ENCODE peak calls at places on chromosomes 6 and 20, in nine cellular contexts. One of them, this sample, is unnamed.

GRCh38 chr6:165804331-165805066 is 141.5 kb upstream of the PDE10A start:
- DNase-seq in CD8-positive, alpha-beta memory T cell: no peak
- DNase-seq in CD4-positive, alpha-beta T cell: no peak
- DNase-seq in K562: no peak
- DNase-seq in transverse colon: no peak
- DNase-seq in effector memory CD4-positive, alpha-beta T cell: no peak
- DNase-seq in uterus: no peak
- DNase-seq in Peyer's patch: no peak
- DNase-seq in brain microvascular endothelial cell: peak
- DNase-seq in this sample: no peak

GRCh38 chr6:145699462-145699861 is 35.9 kb downstream of the EPM2A start:
- DNase-seq in CD4-positive, alpha-beta T cell: no peak
- DNase-seq in K562: no peak
- DNase-seq in uterus: no peak
- DNase-seq in brain microvascular endothelial cell: peak
- DNase-seq in transverse colon: no peak
- DNase-seq in Peyer's patch: no peak
- DNase-seq in CD8-positive, alpha-beta memory T cell: no peak
- DNase-seq in effector memory CD4-positive, alpha-beta T cell: no peak
- DNase-seq in this sample: no peak

GRCh38 chr6:63565727-63566625 is 6.3 kb upstream of the LOC128125822 start:
- DNase-seq in CD4-positive, alpha-beta T cell: no peak
- DNase-seq in CD8-positive, alpha-beta memory T cell: no peak
- DNase-seq in transverse colon: no peak
- DNase-seq in Peyer's patch: no peak
- DNase-seq in uterus: no peak
- DNase-seq in effector memory CD4-positive, alpha-beta T cell: no peak
- DNase-seq in K562: no peak
- DNase-seq in brain microvascular endothelial cell: peak
- DNase-seq in this sample: no peak

GRCh38 chr20:60108397-60108796 is 150.2 kb downstream of the CDH26 start:
- DNase-seq in CD4-positive, alpha-beta T cell: no peak
- DNase-seq in uterus: no peak
- DNase-seq in transverse colon: no peak
- DNase-seq in effector memory CD4-positive, alpha-beta T cell: no peak
- DNase-seq in brain microvascular endothelial cell: peak
- DNase-seq in CD8-positive, alpha-beta memory T cell: no peak
- DNase-seq in K562: no peak
- DNase-seq in Peyer's patch: no peak
- DNase-seq in this sample: no peak

GRCh38 chr6:34894693-34895092 is 5.6 kb downstream of the ANKS1A start:
- DNase-seq in transverse colon: no peak
- DNase-seq in CD8-positive, alpha-beta memory T cell: no peak
- DNase-seq in uterus: no peak
- DNase-seq in brain microvascular endothelial cell: no peak
- DNase-seq in CD4-positive, alpha-beta T cell: no peak
- DNase-seq in K562: no peak
- DNase-seq in Peyer's patch: no peak
- DNase-seq in effector memory CD4-positive, alpha-beta T cell: no peak
- DNase-seq in this sample: no peak

GRCh38 chr6:43092635-43093034 is 16.5 kb downstream of the PTK7 start:
- DNase-seq in K562: no peak
- DNase-seq in effector memory CD4-positive, alpha-beta T cell: no peak
- DNase-seq in brain microvascular endothelial cell: no peak
- DNase-seq in CD8-positive, alpha-beta memory T cell: no peak
- DNase-seq in uterus: no peak
- DNase-seq in CD4-positive, alpha-beta T cell: no peak
- DNase-seq in Peyer's patch: no peak
- DNase-seq in transverse colon: no peak
- DNase-seq in this sample: no peak

GRCh38 chr6:100382031-100382430 is 82.7 kb downstream of the SIM1 start:
- DNase-seq in CD4-positive, alpha-beta T cell: no peak
- DNase-seq in CD8-positive, alpha-beta memory T cell: no peak
- DNase-seq in uterus: no peak
- DNase-seq in transverse colon: no peak
- DNase-seq in brain microvascular endothelial cell: no peak
- DNase-seq in K562: no peak
- DNase-seq in Peyer's patch: no peak
- DNase-seq in effector memory CD4-positive, alpha-beta T cell: no peak
- DNase-seq in this sample: no peak

GRCh38 chr20:40961686-40962640 is 66.7 kb upstream of the TOP1 start:
- DNase-seq in transverse colon: no peak
- DNase-seq in CD8-positive, alpha-beta memory T cell: no peak
- DNase-seq in effector memory CD4-positive, alpha-beta T cell: no peak
- DNase-seq in uterus: no peak
- DNase-seq in K562: no peak
- DNase-seq in Peyer's patch: peak
- DNase-seq in brain microvascular endothelial cell: no peak
- DNase-seq in CD4-positive, alpha-beta T cell: no peak
- DNase-seq in this sample: peak

GRCh38 chr20:17650816-17651760 is 31.0 kb downstream of the RRBP1 start:
- DNase-seq in effector memory CD4-positive, alpha-beta T cell: no peak
- DNase-seq in uterus: peak
- DNase-seq in K562: no peak
- DNase-seq in brain microvascular endothelial cell: no peak
- DNase-seq in Peyer's patch: no peak
- DNase-seq in transverse colon: no peak
- DNase-seq in CD8-positive, alpha-beta memory T cell: no peak
- DNase-seq in CD4-positive, alpha-beta T cell: no peak
- DNase-seq in this sample: no peak

GRCh38 chr20:33415948-33416347 is 14.6 kb upstream of the CDK5RAP1 start:
- DNase-seq in CD8-positive, alpha-beta memory T cell: no peak
- DNase-seq in brain microvascular endothelial cell: no peak
- DNase-seq in uterus: no peak
- DNase-seq in K562: peak
- DNase-seq in transverse colon: no peak
- DNase-seq in effector memory CD4-positive, alpha-beta T cell: no peak
- DNase-seq in CD4-positive, alpha-beta T cell: no peak
- DNase-seq in Peyer's patch: peak
- DNase-seq in this sample: no peak

GRCh38 chr6:16041327-16041726 is 87.6 kb upstream of the MYLIP start:
- DNase-seq in effector memory CD4-positive, alpha-beta T cell: no peak
- DNase-seq in Peyer's patch: no peak
- DNase-seq in brain microvascular endothelial cell: no peak
- DNase-seq in uterus: no peak
- DNase-seq in K562: no peak
- DNase-seq in CD8-positive, alpha-beta memory T cell: no peak
- DNase-seq in transverse colon: no peak
- DNase-seq in CD4-positive, alpha-beta T cell: no peak
- DNase-seq in this sample: no peak

GRCh38 chr6:32167154-32167760 is 2.9 kb downstream of the EGFL8 start:
- DNase-seq in uterus: no peak
- DNase-seq in Peyer's patch: no peak
- DNase-seq in CD4-positive, alpha-beta T cell: no peak
- DNase-seq in effector memory CD4-positive, alpha-beta T cell: no peak
- DNase-seq in CD8-positive, alpha-beta memory T cell: no peak
- DNase-seq in brain microvascular endothelial cell: no peak
- DNase-seq in transverse colon: no peak
- DNase-seq in K562: no peak
- DNase-seq in this sample: no peak

GRCh38 chr6:9250852-9251251 is 815.5 kb upstream of the SLC35B3 start:
- DNase-seq in CD8-positive, alpha-beta memory T cell: no peak
- DNase-seq in uterus: no peak
- DNase-seq in Peyer's patch: peak
- DNase-seq in transverse colon: peak
- DNase-seq in effector memory CD4-positive, alpha-beta T cell: no peak
- DNase-seq in K562: no peak
- DNase-seq in brain microvascular endothelial cell: peak
- DNase-seq in CD4-positive, alpha-beta T cell: no peak
- DNase-seq in this sample: no peak

DNA sequence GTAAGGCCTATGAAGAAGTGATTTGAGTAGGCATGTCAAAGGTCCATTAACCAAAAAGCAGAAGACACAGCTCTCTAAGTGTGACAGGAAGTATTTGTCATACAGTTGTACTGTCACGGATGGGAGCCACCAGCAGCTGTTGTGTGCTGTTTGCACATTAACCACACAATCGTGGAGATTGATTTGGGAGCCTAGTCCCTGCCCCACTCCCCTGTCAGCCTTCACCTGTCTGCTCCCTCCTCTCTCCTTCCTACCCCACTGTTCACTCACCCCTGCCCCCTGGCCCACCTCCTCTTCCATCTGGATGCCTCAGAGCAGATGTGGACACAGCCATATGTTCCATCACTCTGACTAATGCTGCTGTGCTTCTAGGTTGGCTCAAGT is 124.7 kb upstream of the SPACA1 start:
- DNase-seq in transverse colon: no peak
- DNase-seq in brain microvascular endothelial cell: no peak
- DNase-seq in K562: no peak
- DNase-seq in uterus: no peak
- DNase-seq in CD4-positive, alpha-beta T cell: no peak
- DNase-seq in CD8-positive, alpha-beta memory T cell: no peak
- DNase-seq in effector memory CD4-positive, alpha-beta T cell: no peak
- DNase-seq in Peyer's patch: peak
- DNase-seq in this sample: no peak
- H3K27ac ChIP-seq in transverse colon: no peak
- H3K27ac ChIP-seq in brain microvascular endothelial cell: no peak
- H3K27ac ChIP-seq in K562: no peak
- H3K27ac ChIP-seq in uterus: no peak
- H3K27ac ChIP-seq in CD4-positive, alpha-beta T cell: no peak
- H3K27ac ChIP-seq in CD8-positive, alpha-beta memory T cell: no peak
- H3K27ac ChIP-seq in effector memory CD4-positive, alpha-beta T cell: no peak
- H3K27ac ChIP-seq in Peyer's patch: peak
- H3K27ac ChIP-seq in this sample: no peak

GRCh38 chr20:2237059-2237458 is 58.7 kb upstream of the TGM3 start:
- DNase-seq in Peyer's patch: peak
- DNase-seq in transverse colon: peak
- DNase-seq in CD8-positive, alpha-beta memory T cell: no peak
- DNase-seq in uterus: no peak
- DNase-seq in K562: no peak
- DNase-seq in CD4-positive, alpha-beta T cell: no peak
- DNase-seq in brain microvascular endothelial cell: peak
- DNase-seq in effector memory CD4-positive, alpha-beta T cell: no peak
- DNase-seq in this sample: peak
- H3K27ac ChIP-seq in Peyer's patch: no peak
- H3K27ac ChIP-seq in transverse colon: no peak
- H3K27ac ChIP-seq in CD8-positive, alpha-beta memory T cell: no peak
- H3K27ac ChIP-seq in uterus: no peak
- H3K27ac ChIP-seq in K562: no peak
- H3K27ac ChIP-seq in CD4-positive, alpha-beta T cell: no peak
- H3K27ac ChIP-seq in brain microvascular endothelial cell: no peak
- H3K27ac ChIP-seq in effector memory CD4-positive, alpha-beta T cell: no peak
- H3K27ac ChIP-seq in this sample: peak

GRCh38 chr6:79467716-79468115 is 69.5 kb downstream of the LCA5 start:
- DNase-seq in uterus: no peak
- DNase-seq in CD8-positive, alpha-beta memory T cell: no peak
- DNase-seq in transverse colon: no peak
- DNase-seq in brain microvascular endothelial cell: peak
- DNase-seq in effector memory CD4-positive, alpha-beta T cell: no peak
- DNase-seq in CD4-positive, alpha-beta T cell: no peak
- DNase-seq in Peyer's patch: no peak
- DNase-seq in K562: peak
- DNase-seq in this sample: no peak
- H3K27ac ChIP-seq in uterus: no peak
- H3K27ac ChIP-seq in CD8-positive, alpha-beta memory T cell: no peak
- H3K27ac ChIP-seq in transverse colon: no peak
- H3K27ac ChIP-seq in brain microvascular endothelial cell: no peak
- H3K27ac ChIP-seq in effector memory CD4-positive, alpha-beta T cell: no peak
- H3K27ac ChIP-seq in CD4-positive, alpha-beta T cell: no peak
- H3K27ac ChIP-seq in Peyer's patch: no peak
- H3K27ac ChIP-seq in K562: no peak
- H3K27ac ChIP-seq in this sample: no peak

GRCh38 chr6:24959333-24959732 is 23.6 kb upstream of the RIPOR2 start:
- DNase-seq in effector memory CD4-positive, alpha-beta T cell: no peak
- DNase-seq in K562: no peak
- DNase-seq in transverse colon: no peak
- DNase-seq in CD8-positive, alpha-beta memory T cell: no peak
- DNase-seq in Peyer's patch: no peak
- DNase-seq in CD4-positive, alpha-beta T cell: no peak
- DNase-seq in brain microvascular endothelial cell: no peak
- DNase-seq in uterus: no peak
- DNase-seq in this sample: no peak
- H3K27ac ChIP-seq in effector memory CD4-positive, alpha-beta T cell: no peak
- H3K27ac ChIP-seq in K562: no peak
- H3K27ac ChIP-seq in transverse colon: no peak
- H3K27ac ChIP-seq in CD8-positive, alpha-beta memory T cell: no peak
- H3K27ac ChIP-seq in Peyer's patch: no peak
- H3K27ac ChIP-seq in CD4-positive, alpha-beta T cell: no peak
- H3K27ac ChIP-seq in brain microvascular endothelial cell: no peak
- H3K27ac ChIP-seq in uterus: peak
- H3K27ac ChIP-seq in this sample: no peak

GRCh38 chr6:113246186-113246585 is 611.0 kb upstream of the MARCKS start:
- DNase-seq in K562: no peak
- DNase-seq in brain microvascular endothelial cell: no peak
- DNase-seq in uterus: no peak
- DNase-seq in effector memory CD4-positive, alpha-beta T cell: no peak
- DNase-seq in CD4-positive, alpha-beta T cell: no peak
- DNase-seq in Peyer's patch: no peak
- DNase-seq in CD8-positive, alpha-beta memory T cell: no peak
- DNase-seq in transverse colon: no peak
- DNase-seq in this sample: no peak

GRCh38 chr6:113248532-113248931 is 608.6 kb upstream of the MARCKS start:
- DNase-seq in CD8-positive, alpha-beta memory T cell: no peak
- DNase-seq in brain microvascular endothelial cell: no peak
- DNase-seq in effector memory CD4-positive, alpha-beta T cell: no peak
- DNase-seq in transverse colon: no peak
- DNase-seq in CD4-positive, alpha-beta T cell: no peak
- DNase-seq in uterus: no peak
- DNase-seq in K562: no peak
- DNase-seq in Peyer's patch: no peak
- DNase-seq in this sample: no peak
- H3K27ac ChIP-seq in CD8-positive, alpha-beta memory T cell: no peak
- H3K27ac ChIP-seq in brain microvascular endothelial cell: no peak
- H3K27ac ChIP-seq in effector memory CD4-positive, alpha-beta T cell: no peak
- H3K27ac ChIP-seq in transverse colon: no peak
- H3K27ac ChIP-seq in CD4-positive, alpha-beta T cell: no peak
- H3K27ac ChIP-seq in uterus: no peak
- H3K27ac ChIP-seq in K562: no peak
- H3K27ac ChIP-seq in Peyer's patch: no peak
- H3K27ac ChIP-seq in this sample: no peak

GRCh38 chr6:148493374-148493773 is 150.7 kb downstream of the SASH1 start:
- DNase-seq in brain microvascular endothelial cell: no peak
- DNase-seq in effector memory CD4-positive, alpha-beta T cell: no peak
- DNase-seq in K562: no peak
- DNase-seq in Peyer's patch: no peak
- DNase-seq in CD4-positive, alpha-beta T cell: no peak
- DNase-seq in uterus: no peak
- DNase-seq in transverse colon: no peak
- DNase-seq in CD8-positive, alpha-beta memory T cell: no peak
- DNase-seq in this sample: no peak
- H3K27ac ChIP-seq in brain microvascular endothelial cell: no peak
- H3K27ac ChIP-seq in effector memory CD4-positive, alpha-beta T cell: no peak
- H3K27ac ChIP-seq in K562: no peak
- H3K27ac ChIP-seq in Peyer's patch: no peak
- H3K27ac ChIP-seq in CD4-positive, alpha-beta T cell: no peak
- H3K27ac ChIP-seq in uterus: peak
- H3K27ac ChIP-seq in transverse colon: no peak
- H3K27ac ChIP-seq in CD8-positive, alpha-beta memory T cell: no peak
- H3K27ac ChIP-seq in this sample: no peak

DNA sequence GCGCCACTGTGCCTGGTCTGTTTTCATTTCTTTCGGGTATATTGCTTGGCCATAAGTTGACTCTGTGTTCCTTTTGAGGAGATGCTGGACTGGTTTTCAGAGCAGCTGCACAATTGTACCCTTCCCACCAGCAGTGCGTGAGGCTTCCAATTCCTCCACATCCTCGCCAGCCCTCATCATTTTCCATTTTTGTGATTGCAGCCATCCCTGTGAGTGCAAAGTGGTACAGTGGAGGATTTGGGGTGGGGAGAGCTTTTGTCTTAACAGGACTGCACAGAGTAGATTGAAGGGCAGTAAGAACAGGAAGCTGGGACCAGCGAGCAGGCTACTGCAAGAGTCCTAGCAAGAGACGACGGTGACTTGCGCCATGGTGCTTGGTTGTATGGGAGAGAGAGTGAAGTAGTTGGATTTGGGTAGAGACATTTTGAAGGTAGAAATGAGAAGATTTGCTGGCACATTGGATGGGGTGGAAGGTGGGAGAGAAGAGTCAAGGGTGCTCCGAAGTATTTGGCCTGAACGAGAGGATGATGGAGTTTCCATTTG is 18.3 kb downstream of the BCAS4 start:
- DNase-seq in effector memory CD4-positive, alpha-beta T cell: no peak
- DNase-seq in transverse colon: no peak
- DNase-seq in CD8-positive, alpha-beta memory T cell: no peak
- DNase-seq in Peyer's patch: no peak
- DNase-seq in uterus: no peak
- DNase-seq in K562: no peak
- DNase-seq in brain microvascular endothelial cell: no peak
- DNase-seq in CD4-positive, alpha-beta T cell: no peak
- DNase-seq in this sample: no peak
- H3K27ac ChIP-seq in effector memory CD4-positive, alpha-beta T cell: no peak
- H3K27ac ChIP-seq in transverse colon: no peak
- H3K27ac ChIP-seq in CD8-positive, alpha-beta memory T cell: no peak
- H3K27ac ChIP-seq in Peyer's patch: no peak
- H3K27ac ChIP-seq in uterus: no peak
- H3K27ac ChIP-seq in K562: no peak
- H3K27ac ChIP-seq in brain microvascular endothelial cell: no peak
- H3K27ac ChIP-seq in CD4-positive, alpha-beta T cell: no peak
- H3K27ac ChIP-seq in this sample: no peak

This sample was measured in RWPE2.